ENCODE peak calls at places on chromosomes 5 and 9, in ten cellular contexts. Z, I, O, E, C, V, R, U, F and P are unnamed samples.
A peak's percentile ranks its signal among the peaks of the same experiment; 100 is the strongest.

GRCh38 chr9:75299324-75299723 is 211.0 kb downstream of the OSTF1 start:
- DNase-seq in Z (no peak), I (no peak), O (no peak), E (no peak), C (no peak), V (no peak), R (peak; percentile 19), U (no peak), F (no peak), P (no peak)

GRCh38 chr5:79742549-79743136 is 53.0 kb downstream of the CMYA5 start:
- DNase-seq in Z (no peak), I (no peak), O (no peak), E (no peak), C (no peak), V (no peak), R (no peak), U (no peak), F (no peak), P (no peak)

GRCh38 chr5:99019812-99020697 is 91.2 kb upstream of the CHD1 start:
- DNase-seq in Z (peak; percentile 90), I (no peak), O (no peak), E (no peak), C (peak; percentile 82), V (no peak), R (no peak), U (no peak), F (peak; percentile 39), P (peak; percentile 38)

GRCh38 chr9:134961331-134962064 is 43.8 kb upstream of the FCN1 start:
- DNase-seq in Z (no peak), I (no peak), O (no peak), E (no peak), C (no peak), V (no peak), R (no peak), U (no peak), F (no peak), P (no peak)

GRCh38 chr5:73446631-73447233 is 1.8 kb downstream of the FOXD1 start:
- DNase-seq in Z (no peak), I (no peak), O (no peak), E (no peak), C (no peak), V (no peak), R (no peak), U (no peak), F (no peak), P (no peak)

GRCh38 chr9:94135222-94135621 is 51.0 kb downstream of the PTPDC1 start:
- DNase-seq in Z (peak; percentile 99), I (no peak), O (no peak), E (no peak), C (no peak), V (no peak), R (no peak), U (peak; percentile 43), F (no peak), P (no peak)

GRCh38 chr9:97041898-97042297 is 3.0 kb upstream of the CTSV start:
- DNase-seq in Z (no peak), I (no peak), O (no peak), E (no peak), C (peak; percentile 75), V (no peak), R (no peak), U (no peak), F (peak; percentile 44), P (no peak)

GRCh38 chr5:58974601-58975000 is 391.7 kb downstream of the RAB3C start:
- DNase-seq in Z (no peak), I (no peak), O (no peak), E (no peak), C (peak; percentile 30), V (no peak), R (no peak), U (no peak), F (no peak), P (no peak)

GRCh38 chr9:108569624-108570023 is 286.2 kb downstream of the ACTL7B start:
- DNase-seq in Z (peak; percentile 29), I (no peak), O (no peak), E (no peak), C (peak; percentile 5), V (no peak), R (no peak), U (no peak), F (no peak), P (no peak)

GRCh38 chr5:175894805-175895204 is 23.4 kb downstream of the CPLX2 start:
- DNase-seq in Z (no peak), I (no peak), O (no peak), E (no peak), C (no peak), V (no peak), R (no peak), U (no peak), F (no peak), P (no peak)

GRCh38 chr9:3746296-3747275 is 220.8 kb upstream of the RFX3 start:
- DNase-seq in Z (peak; percentile 69), I (no peak), O (no peak), E (no peak), C (peak; percentile 48), V (no peak), R (no peak), U (no peak), F (no peak), P (no peak)

GRCh38 chr5:176541338-176542134 is 4.3 kb upstream of the RNF44 start:
- DNase-seq in Z (peak; percentile 64), I (peak; percentile 72), O (no peak), E (peak; percentile 21), C (peak; percentile 46), V (no peak), R (peak; percentile 42), U (no peak), F (peak; percentile 72), P (peak; percentile 46)

GRCh38 chr5:93279292-93279974 is 301.6 kb downstream of the NR2F1-AS1 start:
- DNase-seq in Z (no peak), I (no peak), O (no peak), E (no peak), C (no peak), V (no peak), R (no peak), U (no peak), F (no peak), P (no peak)

GRCh38 chr5:76283670-76284069 is 119.4 kb upstream of the IQGAP2 start:
- DNase-seq in Z (no peak), I (no peak), O (no peak), E (no peak), C (no peak), V (no peak), R (no peak), U (no peak), F (no peak), P (no peak)

GRCh38 chr9:38081356-38082108 is 12.5 kb upstream of the SHB start:
- DNase-seq in Z (no peak), I (no peak), O (no peak), E (no peak), C (no peak), V (no peak), R (no peak), U (no peak), F (no peak), P (no peak)

GRCh38 chr9:98370300-98370975 is 115.0 kb upstream of the TBC1D2 start:
- DNase-seq in Z (no peak), I (no peak), O (no peak), E (no peak), C (no peak), V (no peak), R (no peak), U (no peak), F (no peak), P (no peak)

GRCh38 chr9:128392302-128393152 is 21.4 kb downstream of the URM1 start:
- DNase-seq in Z (no peak), I (no peak), O (no peak), E (no peak), C (no peak), V (no peak), R (no peak), U (no peak), F (no peak), P (no peak)

GRCh38 chr5:58453326-58453725 is 6.6 kb downstream of the PLK2 start:
- DNase-seq in Z (no peak), I (no peak), O (no peak), E (no peak), C (no peak), V (no peak), R (no peak), U (no peak), F (no peak), P (no peak)

GRCh38 chr5:3827624-3828023 is 232.0 kb downstream of the IRX1 start:
- DNase-seq in Z (no peak), I (no peak), O (no peak), E (no peak), C (no peak), V (no peak), R (peak; percentile 85), U (no peak), F (no peak), P (no peak)

GRCh38 chr5:53984987-53985386 is 325.4 kb downstream of the ARL15 start:
- DNase-seq in Z (no peak), I (no peak), O (no peak), E (no peak), C (no peak), V (no peak), R (no peak), U (no peak), F (no peak), P (no peak)

GRCh38 chr9:33818832-33819500 is 2.0 kb downstream of the UBE2R2 start:
- DNase-seq in Z (peak; percentile 30), I (no peak), O (no peak), E (no peak), C (no peak), V (no peak), R (no peak), U (peak; percentile 41), F (no peak), P (no peak)